ENCODE peak calls at places on chromosomes 16 and 17, in six cellular contexts. One of them, this sample, is unnamed.

GRCh38 chr17:20944014-20944905 is 98.6 kb downstream of the USP22 start:
- DNase-seq in RPMI8226: peak
- DNase-seq in CD8-positive, alpha-beta memory T cell: no peak
- DNase-seq in AG08395: no peak
- DNase-seq in pons: no peak
- DNase-seq in mesenteric fat pad: no peak
- DNase-seq in this sample: no peak

GRCh38 chr17:49111934-49112333 is 20.6 kb upstream of the B4GALNT2 start:
- DNase-seq in AG08395: no peak
- DNase-seq in CD8-positive, alpha-beta memory T cell: no peak
- DNase-seq in RPMI8226: no peak
- DNase-seq in pons: no peak
- DNase-seq in mesenteric fat pad: no peak
- DNase-seq in this sample: no peak

GRCh38 chr16:54651440-54651839 is 279.2 kb upstream of the IRX5 start:
- DNase-seq in CD8-positive, alpha-beta memory T cell: no peak
- DNase-seq in mesenteric fat pad: no peak
- DNase-seq in AG08395: no peak
- DNase-seq in RPMI8226: no peak
- DNase-seq in pons: peak
- DNase-seq in this sample: no peak

GRCh38 chr16:48256579-48257177 is 9.3 kb upstream of the ABCC11 start:
- DNase-seq in mesenteric fat pad: no peak
- DNase-seq in RPMI8226: no peak
- DNase-seq in AG08395: no peak
- DNase-seq in pons: no peak
- DNase-seq in CD8-positive, alpha-beta memory T cell: no peak
- DNase-seq in this sample: no peak

GRCh38 chr17:71959129-71959528 is 161.7 kb upstream of the SOX9 start:
- DNase-seq in CD8-positive, alpha-beta memory T cell: no peak
- DNase-seq in mesenteric fat pad: no peak
- DNase-seq in RPMI8226: no peak
- DNase-seq in AG08395: peak
- DNase-seq in pons: no peak
- DNase-seq in this sample: no peak

GRCh38 chr17:76007131-76007849 is 6.6 kb downstream of the CDK3 start:
- DNase-seq in mesenteric fat pad: no peak
- DNase-seq in AG08395: no peak
- DNase-seq in CD8-positive, alpha-beta memory T cell: no peak
- DNase-seq in RPMI8226: no peak
- DNase-seq in pons: no peak
- DNase-seq in this sample: no peak

GRCh38 chr16:81711609-81712329 is 67.3 kb upstream of the PLCG2 start:
- DNase-seq in mesenteric fat pad: no peak
- DNase-seq in CD8-positive, alpha-beta memory T cell: no peak
- DNase-seq in AG08395: peak
- DNase-seq in pons: no peak
- DNase-seq in RPMI8226: no peak
- DNase-seq in this sample: no peak

GRCh38 chr17:34207572-34207971 is 47.5 kb upstream of the CCL2 start:
- DNase-seq in pons: no peak
- DNase-seq in CD8-positive, alpha-beta memory T cell: no peak
- DNase-seq in RPMI8226: no peak
- DNase-seq in AG08395: no peak
- DNase-seq in mesenteric fat pad: no peak
- DNase-seq in this sample: no peak

GRCh38 chr16:49280861-49281331 is 742 bp downstream of the CBLN1 start:
- DNase-seq in RPMI8226: no peak
- DNase-seq in CD8-positive, alpha-beta memory T cell: no peak
- DNase-seq in mesenteric fat pad: no peak
- DNase-seq in AG08395: no peak
- DNase-seq in pons: no peak
- DNase-seq in this sample: no peak

GRCh38 chr17:56779306-56779705 is 54.4 kb downstream of the C17orf67 start:
- DNase-seq in mesenteric fat pad: no peak
- DNase-seq in AG08395: no peak
- DNase-seq in pons: no peak
- DNase-seq in RPMI8226: no peak
- DNase-seq in CD8-positive, alpha-beta memory T cell: no peak
- DNase-seq in this sample: no peak

GRCh38 chr17:46911311-46911710 is 11.6 kb upstream of the GOSR2 start:
- DNase-seq in mesenteric fat pad: no peak
- DNase-seq in RPMI8226: no peak
- DNase-seq in AG08395: no peak
- DNase-seq in pons: no peak
- DNase-seq in CD8-positive, alpha-beta memory T cell: no peak
- DNase-seq in this sample: no peak

GRCh38 chr17:77076046-77076882 is 64.5 kb upstream of the SEC14L1 start:
- DNase-seq in pons: no peak
- DNase-seq in AG08395: no peak
- DNase-seq in RPMI8226: no peak
- DNase-seq in mesenteric fat pad: no peak
- DNase-seq in CD8-positive, alpha-beta memory T cell: no peak
- DNase-seq in this sample: no peak

GRCh38 chr17:28033972-28034714 is 8.3 kb upstream of the NLK start:
- DNase-seq in CD8-positive, alpha-beta memory T cell: no peak
- DNase-seq in AG08395: peak
- DNase-seq in pons: no peak
- DNase-seq in RPMI8226: no peak
- DNase-seq in mesenteric fat pad: no peak
- DNase-seq in this sample: no peak

GRCh38 chr16:85422374-85423185 is 190.5 kb upstream of the GSE1 start:
- DNase-seq in mesenteric fat pad: no peak
- DNase-seq in RPMI8226: no peak
- DNase-seq in pons: no peak
- DNase-seq in AG08395: no peak
- DNase-seq in CD8-positive, alpha-beta memory T cell: peak
- DNase-seq in this sample: no peak